ENCODE peak calls at places on chromosome 21, in eight cellular contexts. V is GM23338, D is mucosa of descending colon, M is activated T-helper 1 cell treated with Interleukin-2 at 50 U/mL for 16 hours, S is Kasumi-1, K is brain microvascular endothelial cell, I is NCI-H1092 treated with DMSO at 0.1 percent for 48 hours, X is GM19239. Z is an unnamed sample.

GRCh38 chr21:33070921-33071877 is 1.3 kb downstream of the OLIG1 start:
- DNase-seq in K (no peak), M (no peak), D (no peak), V (peak), X (peak), I (no peak), S (peak), Z (no peak)

GRCh38 chr21:43300496-43301423 is 126.2 kb downstream of the SIK1 start:
- DNase-seq in S (no peak), V (no peak), D (no peak), X (no peak), M (no peak), I (no peak), K (peak), Z (no peak)

GRCh38 chr21:17729455-17729854 is 89.7 kb downstream of the C21orf91 start:
- DNase-seq in X (no peak), M (no peak), D (no peak), K (no peak), S (no peak), V (no peak), I (no peak), Z (no peak)

GRCh38 chr21:46111857-46112730 is 14.2 kb downstream of the COL6A2 start:
- DNase-seq in X (no peak), I (no peak), V (no peak), S (no peak), K (no peak), M (no peak), D (peak), Z (no peak)

GRCh38 chr21:42112857-42113256 is 41.7 kb downstream of the UMODL1 start:
- DNase-seq in S (peak), I (no peak), M (no peak), V (no peak), D (peak), X (no peak), K (peak), Z (no peak)

GRCh38 chr21:38660333-38661295 is 145.1 kb upstream of the ETS2 start:
- DNase-seq in K (no peak), M (no peak), V (peak), S (no peak), D (peak), I (no peak), X (no peak), Z (no peak)

GRCh38 chr21:40658237-40658636 is 188.7 kb downstream of the DSCAM start:
- DNase-seq in I (peak), D (no peak), X (no peak), M (no peak), S (no peak), K (no peak), V (no peak), Z (no peak)

GRCh38 chr21:45820171-45821091 is 161.1 kb upstream of the COL6A1 start:
- DNase-seq in I (peak), D (peak), M (peak), K (peak), X (peak), S (peak), V (peak), Z (peak)

GRCh38 chr21:34858559-34858958 is 189.8 kb downstream of the CLIC6 start:
- DNase-seq in I (no peak), M (no peak), K (no peak), S (no peak), D (no peak), X (no peak), V (no peak), Z (no peak)

GRCh38 chr21:19181604-19182140 is 778.1 kb upstream of the TMPRSS15 start:
- DNase-seq in D (no peak), K (no peak), V (no peak), M (no peak), S (no peak), I (no peak), X (no peak), Z (no peak)

GRCh38 chr21:45922648-45923047 is 58.9 kb upstream of the COL6A1 start:
- DNase-seq in I (no peak), V (no peak), M (no peak), S (no peak), K (no peak), X (no peak), D (no peak), Z (no peak)

GRCh38 chr21:41742073-41742875 is 24.6 kb downstream of the RIPK4 start:
- DNase-seq in D (no peak), M (no peak), V (no peak), S (no peak), X (no peak), I (no peak), K (no peak), Z (no peak)

GRCh38 chr21:43812139-43812821 is 22.9 kb downstream of the RRP1 start:
- DNase-seq in X (no peak), V (no peak), I (no peak), M (no peak), K (no peak), D (peak), S (no peak), Z (no peak)

GRCh38 chr21:31559368-31560119 is 99.9 kb upstream of the SOD1 start:
- DNase-seq in I (peak), X (peak), S (no peak), K (peak), V (peak), M (peak), D (peak), Z (peak)

GRCh38 chr21:38824124-38824822 is 18.5 kb downstream of the ETS2 start:
- DNase-seq in K (no peak), X (no peak), S (no peak), D (peak), V (no peak), I (no peak), M (no peak), Z (no peak)

GRCh38 chr21:45455321-45456013 is 50.5 kb downstream of the COL18A1 start:
- DNase-seq in M (no peak), I (no peak), D (peak), S (no peak), V (no peak), X (no peak), K (no peak), Z (no peak)

GRCh38 chr21:38769253-38769780 is 36.4 kb upstream of the ETS2 start:
- DNase-seq in X (no peak), S (no peak), M (no peak), V (no peak), I (no peak), D (no peak), K (peak), Z (no peak)

GRCh38 chr21:27329255-27329851 is 362.5 kb upstream of the ADAMTS5 start:
- DNase-seq in X (no peak), I (no peak), V (no peak), K (no peak), M (no peak), S (no peak), D (no peak), Z (no peak)

GRCh38 chr21:46459356-46460112 is 843 bp downstream of the DIP2A start:
- DNase-seq in K (peak), M (no peak), I (no peak), D (peak), X (no peak), V (peak), S (peak), Z (no peak)

GRCh38 chr21:46412521-46413364 is 45.9 kb upstream of the DIP2A start:
- DNase-seq in I (no peak), M (no peak), V (no peak), S (no peak), K (no peak), D (no peak), X (no peak), Z (no peak)

GRCh38 chr21:42183374-42184266 is 35.3 kb upstream of the ABCG1 start:
- DNase-seq in X (no peak), V (no peak), I (no peak), D (no peak), S (no peak), M (no peak), K (no peak), Z (no peak)

GRCh38 chr21:34545079-34545884 is 33.3 kb upstream of the KCNE1 start:
- DNase-seq in M (no peak), V (peak), X (peak), K (no peak), S (peak), D (peak), I (no peak), Z (no peak)

GRCh38 chr21:41682719-41683179 is 84.1 kb downstream of the RIPK4 start:
- DNase-seq in I (no peak), D (peak), V (no peak), X (no peak), K (no peak), M (no peak), S (no peak), Z (no peak)

GRCh38 chr21:41786521-41786987 is 19.7 kb upstream of the RIPK4 start:
- DNase-seq in V (no peak), D (no peak), S (no peak), K (no peak), X (no peak), I (no peak), M (no peak), Z (no peak)

GRCh38 chr21:44969066-44969649 is 29.3 kb downstream of the SLX9 start:
- DNase-seq in I (no peak), K (no peak), X (no peak), S (no peak), V (no peak), M (no peak), D (no peak), Z (no peak)